ENCODE peak calls at places on chromosomes 3 and 15, in five cellular contexts. G, S, X, W and B are unnamed samples.

GRCh38 chr15:23118208-23118607 is 18.4 kb downstream of the GOLGA6L1 start:
- DNase-seq in G (no peak), W (no peak), S (no peak), X (no peak), B (no peak)

GRCh38 chr3:124632566-124633140 is 97.6 kb upstream of the UMPS start:
- DNase-seq in S (no peak), X (no peak), G (no peak), W (no peak), B (no peak)

GRCh38 chr15:34335176-34335575 is 2.4 kb downstream of the SLC12A6 start:
- DNase-seq in X (no peak), S (peak), G (no peak), W (no peak), B (no peak)

GRCh38 chr3:186990878-186991308 is 60.6 kb downstream of the ST6GAL1 start:
- DNase-seq in X (peak), S (peak), W (no peak), G (no peak), B (no peak)

GRCh38 chr3:79598594-79598993 is 169.2 kb downstream of the ROBO1 start:
- DNase-seq in X (no peak), W (no peak), S (peak), G (no peak), B (no peak)

GRCh38 chr15:99565281-99566156 is at the start of gene MEF2A:
- DNase-seq in X (peak), W (peak), S (peak), G (peak), B (peak)

GRCh38 chr15:51814616-51815015 is 14.8 kb upstream of the TMOD3 start:
- DNase-seq in S (no peak), X (peak), G (no peak), W (no peak), B (no peak)

GRCh38 chr3:48058089-48058488 is 41.9 kb upstream of the MAP4 start:
- DNase-seq in S (no peak), X (no peak), G (no peak), W (no peak), B (no peak)

GRCh38 chr15:94100814-94101213 is 130.5 kb upstream of the MCTP2 start:
- DNase-seq in W (no peak), X (no peak), G (no peak), S (no peak), B (no peak)

GRCh38 chr15:43958894-43959330 is 132.1 kb downstream of the WDR76 start:
- DNase-seq in S (peak), W (no peak), G (no peak), X (peak), B (no peak)

GRCh38 chr3:164476631-164477030 is 601.7 kb downstream of the SI start:
- DNase-seq in X (peak), S (no peak), G (no peak), W (no peak), B (no peak)

GRCh38 chr3:194120789-194121770 is 14.9 kb upstream of the HES1 start:
- DNase-seq in G (no peak), W (no peak), S (no peak), X (no peak), B (no peak)

GRCh38 chr15:43511012-43511885 is 6.2 kb upstream of the MAP1A start:
- DNase-seq in G (no peak), W (peak), S (no peak), X (no peak), B (no peak)

GRCh38 chr3:29324180-29324651 is 43.3 kb downstream of the RBMS3 start:
- DNase-seq in W (no peak), S (peak), X (peak), G (peak), B (peak)

GRCh38 chr15:38378162-38378560 is 75.8 kb upstream of the FAM98B start:
- DNase-seq in G (no peak), X (peak), S (peak), W (no peak), B (no peak)

GRCh38 chr15:78620021-78620838 is 566 bp downstream of the CHRNA3 start:
- DNase-seq in W (peak), S (peak), X (no peak), G (no peak), B (no peak)
- TF ChIP-seq CTCF in W (peak), S (peak), X (no peak), G (no peak), B (no peak)

DNA sequence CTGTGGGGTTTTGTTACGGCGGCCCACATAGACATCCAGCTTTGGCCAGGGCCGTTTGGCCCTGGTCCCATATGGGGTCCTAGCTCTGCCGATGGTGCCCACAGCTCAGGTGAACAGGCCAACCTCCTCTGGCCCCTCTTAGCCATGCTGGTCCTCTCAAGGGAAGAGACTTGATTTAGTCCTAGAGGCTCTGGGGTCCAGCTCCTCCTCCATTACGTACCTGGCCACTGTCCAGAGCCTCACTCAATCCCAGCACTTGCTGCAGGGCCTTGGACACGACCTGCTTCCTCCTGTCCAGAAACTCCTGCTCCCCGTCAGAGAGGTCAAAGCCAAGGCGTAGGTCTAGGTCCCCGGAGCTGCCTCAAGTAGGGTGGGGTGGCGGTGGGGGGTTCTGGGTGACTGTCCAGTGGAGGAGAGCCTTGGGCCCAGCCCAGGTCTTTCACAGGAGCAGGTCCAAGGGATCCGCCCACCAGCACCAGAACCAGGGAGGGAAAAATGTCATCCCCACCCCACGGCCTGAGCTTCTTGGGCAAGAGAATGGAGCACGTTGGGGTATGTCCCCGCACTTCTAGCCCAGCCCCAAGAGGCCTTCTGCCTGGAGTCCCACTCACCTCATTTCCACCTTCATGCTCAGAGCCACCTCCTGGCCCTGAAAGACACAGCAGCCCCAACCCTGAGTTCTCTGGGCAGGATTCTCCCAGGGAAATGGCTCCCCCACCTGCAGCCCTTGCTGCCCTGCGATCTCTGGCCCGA is 6.8 kb downstream of the PLA2G4F start:
- DNase-seq in W (no peak), X (no peak), S (no peak), G (no peak), B (no peak)
- TF ChIP-seq CTCF in W (no peak), X (no peak), S (no peak), G (no peak), B (no peak)

GRCh38 chr15:91268510-91268909 is 168.5 kb downstream of the SV2B start:
- DNase-seq in X (no peak), S (no peak), G (no peak), W (no peak), B (no peak)
- TF ChIP-seq CTCF in X (peak), S (peak), G (peak), W (peak), B (peak)

GRCh38 chr3:31620656-31621055 is 87.9 kb downstream of the STT3B start:
- DNase-seq in W (no peak), S (no peak), X (no peak), G (no peak), B (no peak)
- TF ChIP-seq CTCF in W (no peak), S (no peak), X (no peak), G (no peak), B (no peak)

DNA sequence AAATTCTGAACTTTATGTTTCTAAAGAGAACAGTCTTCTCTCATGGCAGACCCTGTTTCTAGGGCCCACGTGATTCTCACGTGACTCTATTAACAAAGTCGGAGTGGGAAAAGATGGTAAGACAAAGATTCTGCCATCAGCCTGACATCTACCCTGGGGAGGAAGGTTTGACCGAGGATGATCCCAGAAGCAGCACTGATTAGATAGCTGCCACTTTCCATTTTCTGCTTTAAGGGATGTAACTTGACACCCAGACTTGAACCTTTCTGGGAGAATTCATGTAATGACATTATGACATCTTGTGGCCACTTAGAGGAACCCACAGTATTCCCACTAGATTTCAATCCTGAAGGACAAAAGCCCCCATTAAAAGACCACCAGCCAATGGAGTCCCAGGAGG is 480.3 kb upstream of the PROK2 start:
- DNase-seq in G (no peak), X (no peak), W (no peak), S (peak), B (no peak)
- TF ChIP-seq CTCF in G (peak), X (peak), W (peak), S (peak), B (no peak)